ENCODE peak calls at places on chromosome 4, in four cellular contexts. H, W, X and E are unnamed samples.

GRCh38 chr4:101806914-101807313 is 16.4 kb downstream of the BANK1 start:
- DNase-seq in W (peak), H (no peak), X (no peak), E (peak)

GRCh38 chr4:7672601-7673000 is 237.9 kb upstream of the PSAPL1 start:
- DNase-seq in X (no peak), W (no peak), H (no peak), E (no peak)

GRCh38 chr4:9704551-9705332 is 76.7 kb upstream of the DRD5 start:
- DNase-seq in X (no peak), H (no peak), W (no peak), E (no peak)

GRCh38 chr4:30825008-30825765 is 105.0 kb downstream of the PCDH7 start:
- DNase-seq in H (no peak), W (no peak), X (peak), E (peak)

GRCh38 chr4:67941074-67941473 is 22.2 kb downstream of the TMPRSS11A start:
- DNase-seq in H (no peak), X (no peak), W (no peak), E (no peak)

GRCh38 chr4:86924805-86925204 is 10.0 kb upstream of the AFF1 start:
- DNase-seq in X (peak), W (no peak), H (no peak), E (peak)

GRCh38 chr4:67996127-67996526 is 32.8 kb upstream of the TMPRSS11A start:
- DNase-seq in X (peak), W (no peak), H (no peak), E (no peak)

GRCh38 chr4:186666252-186666651 is 57.4 kb downstream of the FAT1 start:
- DNase-seq in W (no peak), X (no peak), H (no peak), E (no peak)

GRCh38 chr4:66741081-66741480 is 804.2 kb downstream of the CENPC start:
- DNase-seq in X (peak), W (no peak), H (no peak), E (no peak)

GRCh38 chr4:138639018-138639876 is 376.3 kb upstream of the NOCT start:
- DNase-seq in X (peak), W (no peak), H (no peak), E (no peak)

GRCh38 chr4:76087007-76087769 is 12.7 kb downstream of the ART3 start:
- DNase-seq in H (no peak), X (peak), W (no peak), E (peak)

GRCh38 chr4:130591091-130591490 is 1495.1 kb downstream of the C4orf33 start:
- DNase-seq in W (no peak), X (peak), H (no peak), E (no peak)

GRCh38 chr4:129708776-129709175 is 612.8 kb downstream of the C4orf33 start:
- DNase-seq in X (no peak), H (no peak), W (no peak), E (no peak)

GRCh38 chr4:128310266-128310697 is 22.7 kb upstream of the PGRMC2 start:
- DNase-seq in X (no peak), H (no peak), W (no peak), E (no peak)

GRCh38 chr4:86013623-86014022 is 346.2 kb downstream of the MAPK10 start:
- DNase-seq in X (no peak), W (no peak), H (no peak), E (peak)

GRCh38 chr4:24922988-24923387 is 10.1 kb upstream of the CCDC149 start:
- DNase-seq in H (no peak), X (no peak), W (no peak), E (no peak)

GRCh38 chr4:25030283-25031076 is at the start of gene LGI2:
- DNase-seq in H (no peak), W (no peak), X (no peak), E (no peak)

DNA sequence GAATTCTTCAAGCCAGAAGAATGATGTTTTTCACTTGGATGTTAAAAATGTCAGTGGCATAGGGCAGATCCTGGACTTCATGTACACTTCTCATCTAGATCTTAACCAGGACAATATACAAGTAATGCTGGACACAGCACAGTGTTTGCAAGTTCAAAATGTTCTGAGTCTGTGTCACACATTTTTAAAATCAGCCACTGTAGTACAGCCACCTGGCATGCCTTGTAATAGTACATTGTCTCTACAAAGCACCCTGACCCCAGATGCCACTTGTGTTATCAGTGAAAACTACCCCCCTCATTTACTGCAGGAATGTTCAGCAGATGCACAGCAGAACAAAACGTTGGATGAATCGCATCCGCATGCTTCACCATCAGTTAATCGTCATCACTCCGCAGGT is 11.9 kb downstream of the ZBTB49 start:
- DNase-seq in H (no peak), X (no peak), W (no peak), E (no peak)
- H3K27ac ChIP-seq in H (no peak), X (no peak), W (no peak), E (no peak)

GRCh38 chr4:120922390-120923200 is at the start of gene PRDM5:
- DNase-seq in X (peak), H (no peak), W (no peak), E (peak)

GRCh38 chr4:120920666-120921065 is 1.9 kb downstream of the PRDM5 start:
- DNase-seq in H (no peak), W (no peak), X (no peak), E (no peak)

GRCh38 chr4:120924931-120925330 is 2.4 kb upstream of the PRDM5 start:
- DNase-seq in H (no peak), X (no peak), W (no peak), E (no peak)

GRCh38 chr4:120921456-120922389 is 803 bp downstream of the PRDM5 start:
- DNase-seq in X (peak), W (no peak), H (no peak), E (peak)

DNA sequence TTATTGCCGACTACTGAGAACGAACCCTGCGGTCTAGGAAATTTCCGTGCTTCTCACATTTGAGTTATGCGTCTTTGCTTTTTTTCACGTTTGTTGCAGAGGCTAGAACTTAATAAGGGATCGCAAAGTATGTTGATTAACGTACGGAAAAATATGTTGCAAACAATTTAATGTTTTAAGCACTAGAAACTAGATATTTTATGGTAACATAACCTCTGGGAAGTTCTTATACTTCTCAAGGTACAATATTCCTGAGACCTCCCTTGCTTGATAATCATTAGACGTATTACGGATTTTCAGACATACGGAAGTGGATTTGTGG is 636 bp upstream of the PRDM5 start:
- DNase-seq in H (no peak), W (no peak), X (no peak), E (no peak)
- H3K4me3 ChIP-seq in H (peak), W (no peak), X (peak), E (peak)

GRCh38 chr4:52037730-52038108 is 380 bp downstream of the SGCB start:
- DNase-seq in H (no peak), W (peak), X (peak), E (no peak)
- H3K27ac ChIP-seq in H (no peak), W (peak), X (no peak), E (no peak)

GRCh38 chr4:124414641-124415040 is 297.9 kb downstream of the ANKRD50 start:
- DNase-seq in H (no peak), W (no peak), X (peak), E (peak)

GRCh38 chr4:124420166-124420695 is 292.3 kb downstream of the ANKRD50 start:
- DNase-seq in H (no peak), X (no peak), W (no peak), E (no peak)

DNA sequence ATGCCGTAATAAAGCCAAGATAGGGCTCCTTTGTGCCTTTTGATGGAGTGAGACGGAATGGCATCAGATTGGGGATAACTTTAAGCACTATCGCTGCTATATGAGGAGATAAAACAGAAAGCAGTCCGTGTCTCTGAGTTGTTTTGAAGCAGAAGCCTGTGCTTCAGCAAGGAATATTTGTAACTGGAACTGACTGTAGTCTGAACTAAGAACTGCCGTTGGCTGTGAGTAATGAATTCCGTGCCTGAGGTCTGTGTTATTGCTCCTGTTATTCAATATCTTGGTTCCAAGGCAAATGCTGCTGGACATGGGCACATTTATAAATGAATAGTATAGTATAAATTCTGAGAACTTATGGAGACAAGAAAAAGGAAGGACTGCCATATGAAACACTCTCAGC is 297.3 kb downstream of the ANKRD50 start:
- DNase-seq in X (no peak), W (no peak), H (no peak), E (peak)
- H3K4me3 ChIP-seq in X (no peak), W (no peak), H (no peak), E (peak)

GRCh38 chr4:145289403-145290076 is 109.2 kb upstream of the OTUD4 start:
- DNase-seq in X (no peak), H (no peak), W (no peak), E (peak)
- H3K27ac ChIP-seq in X (no peak), H (no peak), W (no peak), E (no peak)